ENCODE peak calls at places on chromosomes 4 and X, in seven cellular contexts. V is AG10803, J is GM06990, N is fibroblast of lung, Z is glutamatergic neuron, H is heart left ventricle, A is retinal pigment epithelial cell. O is an unnamed sample.

GRCh38 chr4:3868146-3868840 is 102.1 kb downstream of the ADRA2C start:
- DNase-seq in V (no peak), J (no peak), N (peak), Z (peak), H (no peak), A (no peak), O (peak)

GRCh38 chrX:84501798-84502628 is at the start of gene HDX:
- DNase-seq in V (peak), J (peak), N (peak), Z (peak), H (peak), A (peak), O (peak)

GRCh38 chrX:10176121-10177003 is 19.6 kb downstream of the CLCN4 start:
- DNase-seq in V (no peak), J (no peak), N (no peak), Z (no peak), H (no peak), A (no peak), O (no peak)

GRCh38 chr4:161530710-161531109 is 633.1 kb downstream of the FSTL5 start:
- DNase-seq in V (no peak), J (no peak), N (no peak), Z (no peak), H (no peak), A (no peak), O (no peak)

GRCh38 chr4:173214661-173215060 is 46.0 kb downstream of the GALNT7 start:
- DNase-seq in V (peak), J (no peak), N (peak), Z (no peak), H (no peak), A (peak), O (peak)

GRCh38 chr4:120524237-120524636 is 398.3 kb downstream of the PRDM5 start:
- DNase-seq in V (no peak), J (no peak), N (no peak), Z (no peak), H (no peak), A (no peak), O (no peak)

GRCh38 chrX:129984196-129984962 is 1.9 kb downstream of the BCORL1 start:
- DNase-seq in V (peak), J (peak), N (no peak), Z (no peak), H (peak), A (no peak), O (no peak)

GRCh38 chr4:95263960-95264359 is 284.8 kb downstream of the UNC5C start:
- DNase-seq in V (no peak), J (no peak), N (no peak), Z (no peak), H (no peak), A (no peak), O (no peak)

GRCh38 chr4:14149469-14150030 is 522.0 kb upstream of the BOD1L1 start:
- DNase-seq in V (no peak), J (no peak), N (peak), Z (no peak), H (no peak), A (peak), O (peak)

GRCh38 chr4:40630335-40631021 is 814 bp upstream of the RBM47 start:
- DNase-seq in V (no peak), J (peak), N (no peak), Z (peak), H (peak), A (peak), O (no peak)

GRCh38 chr4:166078383-166078782 is 205.3 kb downstream of the TLL1 start:
- DNase-seq in V (no peak), J (no peak), N (no peak), Z (no peak), H (no peak), A (no peak), O (no peak)

GRCh38 chr4:185874516-185875230 is 62.7 kb upstream of the SORBS2 start:
- DNase-seq in V (peak), J (no peak), N (peak), Z (no peak), H (no peak), A (no peak), O (peak)

GRCh38 chrX:70553516-70553915 is 108.9 kb downstream of the DLG3 start:
- DNase-seq in V (no peak), J (no peak), N (no peak), Z (no peak), H (no peak), A (no peak), O (no peak)

GRCh38 chrX:153440556-153441135 is 5.2 kb downstream of the TREX2 start:
- DNase-seq in V (no peak), J (no peak), N (no peak), Z (no peak), H (no peak), A (no peak), O (no peak)

GRCh38 chr4:182339246-182339645 is 96.0 kb downstream of the TENM3 start:
- DNase-seq in V (no peak), J (no peak), N (no peak), Z (no peak), H (no peak), A (peak), O (no peak)

GRCh38 chr4:17055788-17056187 is 157.3 kb upstream of the LDB2 start:
- DNase-seq in V (peak), J (no peak), N (peak), Z (no peak), H (no peak), A (no peak), O (peak)

GRCh38 chr4:176270669-176271068 is 1.6 kb upstream of the ASB5 start:
- DNase-seq in V (peak), J (no peak), N (peak), Z (peak), H (no peak), A (peak), O (peak)

GRCh38 chrX:9638871-9639270 is 126.8 kb downstream of the GPR143 start:
- DNase-seq in V (no peak), J (peak), N (no peak), Z (no peak), H (no peak), A (no peak), O (no peak)

GRCh38 chr4:3862640-3863420 is 96.6 kb downstream of the ADRA2C start:
- DNase-seq in V (no peak), J (no peak), N (no peak), Z (peak), H (peak), A (no peak), O (no peak)

GRCh38 chrX:10327651-10328050 is 170.9 kb downstream of the CLCN4 start:
- DNase-seq in V (no peak), J (no peak), N (no peak), Z (no peak), H (no peak), A (peak), O (peak)

GRCh38 chrX:44693255-44693654 is 150.6 kb upstream of the DUSP21 start:
- DNase-seq in V (no peak), J (no peak), N (no peak), Z (no peak), H (no peak), A (no peak), O (no peak)

GRCh38 chrX:44344194-44344593 is 722 bp upstream of the EFHC2 start:
- DNase-seq in V (no peak), J (peak), N (no peak), Z (no peak), H (no peak), A (no peak), O (no peak)

GRCh38 chr4:89294583-89295244 is 12.9 kb downstream of the GPRIN3 start:
- DNase-seq in V (no peak), J (no peak), N (no peak), Z (no peak), H (no peak), A (no peak), O (no peak)

GRCh38 chr4:73446336-73446938 is 10.4 kb downstream of the AFP start:
- DNase-seq in V (peak), J (no peak), N (peak), Z (no peak), H (no peak), A (no peak), O (peak)

GRCh38 chrX:9677098-9677739 is 88.4 kb downstream of the GPR143 start:
- DNase-seq in V (no peak), J (peak), N (peak), Z (no peak), H (peak), A (no peak), O (peak)

GRCh38 chr4:112252234-112252633 is 20.6 kb downstream of the AP1AR start:
- DNase-seq in V (no peak), J (no peak), N (no peak), Z (no peak), H (no peak), A (no peak), O (no peak)

GRCh38 chr4:40550900-40551546 is 78.6 kb downstream of the RBM47 start:
- DNase-seq in V (peak), J (peak), N (peak), Z (no peak), H (no peak), A (no peak), O (peak)

GRCh38 chrX:155747520-155747919 is 133.6 kb upstream of the VAMP7 start:
- DNase-seq in V (no peak), J (no peak), N (no peak), Z (no peak), H (peak), A (peak), O (peak)

GRCh38 chrX:2627272-2627867 is 63.7 kb upstream of the CD99 start:
- DNase-seq in V (peak), J (peak), N (peak), Z (peak), H (no peak), A (no peak), O (peak)

GRCh38 chr4:153267013-153267412 is 62.8 kb downstream of the TRIM2 start:
- DNase-seq in V (no peak), J (no peak), N (peak), Z (no peak), H (no peak), A (no peak), O (peak)

GRCh38 chr4:53647547-53647946 is 56.3 kb upstream of the LNX1 start:
- DNase-seq in V (no peak), J (no peak), N (no peak), Z (no peak), H (no peak), A (no peak), O (no peak)

DNA sequence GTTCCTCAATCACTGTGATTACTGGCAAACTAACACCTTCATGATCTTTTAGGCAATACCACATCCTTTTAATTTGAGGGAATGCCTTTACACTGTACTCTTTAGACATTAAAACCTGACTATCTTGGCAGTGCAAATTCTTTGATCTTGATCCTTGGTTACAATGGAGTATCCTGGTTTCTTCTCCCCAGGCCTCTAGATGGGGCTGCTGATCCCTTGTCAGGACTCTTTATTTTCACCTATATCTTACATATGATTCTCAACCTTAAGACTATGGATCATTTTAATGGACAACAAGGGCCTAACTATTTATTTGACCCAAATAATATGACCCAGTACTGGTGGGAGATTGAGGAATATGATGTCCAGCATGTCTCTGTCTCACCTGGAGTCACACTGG is 1005.5 kb upstream of the INTU start:
- DNase-seq in V (no peak), J (no peak), N (peak), Z (peak), H (no peak), A (no peak), O (peak)
- TF ChIP-seq CTCF in V (peak), J (peak), N (peak), Z (peak), H (no peak), A (peak), O (peak)

GRCh38 chrX:12949205-12949926 is 25.5 kb upstream of the TMSB4X start:
- DNase-seq in V (peak), J (no peak), N (no peak), Z (no peak), H (no peak), A (peak), O (peak)
- TF ChIP-seq CTCF in V (peak), J (no peak), N (no peak), Z (no peak), H (no peak), A (no peak), O (no peak)

GRCh38 chrX:7132335-7133035 is 15.0 kb upstream of the STS start:
- DNase-seq in V (peak), J (no peak), N (peak), Z (peak), H (no peak), A (peak), O (peak)
- TF ChIP-seq CTCF in V (peak), J (peak), N (peak), Z (no peak), H (no peak), A (peak), O (peak)

GRCh38 chr4:85756938-85757337 is 282.0 kb downstream of the ARHGAP24 start:
- DNase-seq in V (peak), J (no peak), N (peak), Z (peak), H (no peak), A (no peak), O (peak)
- TF ChIP-seq CTCF in V (peak), J (peak), N (peak), Z (peak), H (peak), A (peak), O (peak)

GRCh38 chr4:137226900-137227299 is 305.4 kb downstream of the PCDH18 start:
- DNase-seq in V (no peak), J (no peak), N (peak), Z (no peak), H (no peak), A (no peak), O (peak)
- TF ChIP-seq CTCF in V (peak), J (no peak), N (peak), Z (peak), H (no peak), A (peak), O (peak)

DNA sequence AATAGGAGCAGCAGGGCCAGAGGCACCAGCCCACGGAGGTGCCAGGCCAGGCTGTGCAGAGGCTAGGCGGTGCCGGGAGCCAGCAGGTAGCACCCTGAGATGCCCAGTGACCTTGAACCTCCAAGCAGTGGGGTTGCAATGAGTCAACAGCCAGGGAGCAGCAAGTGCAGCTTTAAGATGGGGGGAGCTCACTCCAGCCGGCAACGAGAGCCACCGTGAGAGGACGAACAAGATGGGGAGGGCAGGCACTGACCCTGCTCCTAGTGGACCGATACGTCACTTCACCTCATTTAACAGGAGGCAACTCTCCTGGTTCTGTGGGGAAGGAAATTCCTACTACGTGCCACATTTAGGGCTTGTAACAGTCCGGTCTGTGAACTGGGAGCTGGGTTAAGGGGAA is 4.8 kb downstream of the LETM1 start:
- DNase-seq in V (no peak), J (no peak), N (no peak), Z (no peak), H (no peak), A (no peak), O (no peak)
- TF ChIP-seq CTCF in V (no peak), J (no peak), N (no peak), Z (no peak), H (no peak), A (no peak), O (no peak)

DNA sequence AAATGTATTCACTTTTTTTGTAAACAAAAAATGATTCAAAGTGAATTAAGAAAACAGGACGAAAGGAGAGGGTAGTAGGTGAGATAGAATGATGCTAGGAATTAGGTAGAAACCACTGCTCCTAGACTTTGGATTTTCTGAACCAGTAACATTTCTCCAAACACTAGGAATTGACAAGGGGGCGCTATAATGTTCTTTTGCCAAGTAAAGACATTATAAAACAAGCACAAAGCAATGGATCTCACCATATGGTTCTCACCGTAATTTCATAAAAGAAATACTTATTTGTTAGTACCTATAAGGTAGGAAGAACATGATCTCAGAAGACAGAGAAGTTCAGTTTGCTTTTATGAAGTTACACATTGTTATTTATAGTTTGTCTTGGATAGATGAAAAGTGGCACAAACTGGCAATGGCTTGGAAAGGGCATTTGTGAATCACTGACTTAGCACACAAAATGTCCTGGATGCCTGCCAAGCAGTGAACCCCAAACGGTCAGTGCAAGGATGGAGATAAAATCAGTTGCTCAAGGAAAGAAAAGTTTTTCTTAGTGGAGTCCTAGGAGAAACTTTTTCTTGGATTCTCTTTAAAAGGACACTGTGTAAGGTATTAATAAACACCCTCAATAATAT is 8.1 kb upstream of the TBC1D1 start:
- DNase-seq in V (no peak), J (no peak), N (no peak), Z (no peak), H (no peak), A (no peak), O (no peak)
- TF ChIP-seq CTCF in V (no peak), J (peak), N (no peak), Z (no peak), H (no peak), A (peak), O (peak)

DNA sequence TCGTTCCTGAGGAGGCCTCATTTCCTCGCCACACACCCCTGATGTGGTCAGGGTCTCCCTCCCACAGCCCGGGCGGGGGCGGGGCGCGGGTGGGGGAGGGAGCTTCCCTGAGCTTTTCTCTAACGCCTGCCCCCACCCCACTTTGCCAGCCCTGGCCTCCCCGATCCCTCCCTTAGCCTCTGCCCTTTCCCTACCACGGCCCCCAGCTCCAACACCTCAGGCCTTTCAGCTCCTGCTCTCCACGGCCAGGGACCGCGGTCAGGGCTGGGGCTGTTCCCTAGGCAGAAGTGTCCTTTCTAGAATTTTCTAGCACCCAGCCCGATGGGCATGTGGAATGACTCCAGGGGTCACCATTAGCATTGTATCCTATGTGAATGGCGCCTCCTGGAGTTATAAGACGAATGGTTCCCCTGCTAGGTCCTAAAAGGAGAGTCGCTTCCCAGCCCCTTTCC is 201.3 kb upstream of the BCOR start:
- DNase-seq in V (peak), J (no peak), N (peak), Z (peak), H (no peak), A (no peak), O (no peak)
- TF ChIP-seq CTCF in V (peak), J (no peak), N (no peak), Z (peak), H (no peak), A (peak), O (no peak)

GRCh38 chr4:80322716-80323115 is 12.8 kb upstream of the CFAP299 start:
- DNase-seq in V (peak), J (no peak), N (peak), Z (no peak), H (no peak), A (no peak), O (peak)
- TF ChIP-seq CTCF in V (peak), J (peak), N (peak), Z (no peak), H (no peak), A (peak), O (peak)

GRCh38 chr4:45215976-45216542 is 489.7 kb upstream of the GNPDA2 start:
- DNase-seq in V (no peak), J (no peak), N (no peak), Z (no peak), H (no peak), A (no peak), O (no peak)
- TF ChIP-seq CTCF in V (no peak), J (no peak), N (no peak), Z (no peak), H (no peak), A (no peak), O (no peak)

O was measured in fibroblast of mammary gland.